ENCODE peak calls at places on chromosome 22, in ten cellular contexts. O is H54; Q is astrocyte of the cerebellum; C is lung; I is thoracic aorta; A is activated CD4-positive, CD25-positive, alpha-beta regulatory T cell treated with anti-CD3 and anti-CD28 coated beads, Interleukin-2, amount 50 U/mL, for 72 hours; U is activated CD8-positive, alpha-beta memory T cell treated with anti-CD3 and anti-CD28 coated beads, Interleukin-2, amount 50 U/mL, for 4 hours; K is head of caudate nucleus; X is anterior cingulate cortex; G is HT1080. V is an unnamed sample.

GRCh38 chr22:50299724-50300619 is 7.5 kb downstream of the PLXNB2 start:
- DNase-seq in O (no peak), Q (no peak), C (no peak), I (no peak), A (no peak), U (no peak), K (no peak), X (no peak), G (no peak), V (no peak)

GRCh38 chr22:46934746-46935491 is 172.5 kb downstream of the TBC1D22A start:
- DNase-seq in O (peak), Q (peak), C (no peak), I (no peak), A (no peak), U (no peak), K (no peak), X (no peak), G (peak), V (peak)

GRCh38 chr22:33565580-33565995 is 354.7 kb downstream of the LARGE1 start:
- DNase-seq in O (no peak), Q (no peak), C (no peak), I (no peak), A (no peak), U (no peak), K (no peak), X (no peak), G (no peak), V (no peak)

GRCh38 chr22:37769056-37769455 is 38.7 kb upstream of the GCAT start:
- DNase-seq in O (no peak), Q (no peak), C (no peak), I (no peak), A (no peak), U (no peak), K (no peak), X (no peak), G (no peak), V (no peak)

GRCh38 chr22:20524004-20524481 is 16.6 kb downstream of the MED15 start:
- DNase-seq in O (no peak), Q (no peak), C (no peak), I (no peak), A (no peak), U (no peak), K (no peak), X (no peak), G (peak), V (peak)

GRCh38 chr22:38397189-38398097 is 57.6 kb downstream of the KCNJ4 start:
- DNase-seq in O (no peak), Q (no peak), C (peak), I (no peak), A (peak), U (no peak), K (peak), X (no peak), G (peak), V (peak)

GRCh38 chr22:27153386-27153785 is 496.0 kb downstream of the MIAT start:
- DNase-seq in O (no peak), Q (no peak), C (no peak), I (no peak), A (no peak), U (no peak), K (no peak), X (no peak), G (peak), V (no peak)

GRCh38 chr22:46262449-46263207 is 515 bp downstream of the PKDREJ start:
- DNase-seq in O (no peak), Q (no peak), C (peak), I (no peak), A (peak), U (peak), K (peak), X (no peak), G (no peak), V (no peak)

GRCh38 chr22:46536559-46537220 is 730 bp downstream of the CELSR1 start:
- DNase-seq in O (no peak), Q (no peak), C (no peak), I (no peak), A (no peak), U (no peak), K (no peak), X (no peak), G (no peak), V (no peak)

V was measured in mammary epithelial cell.